ENCODE peak calls at places on chromosomes 11 and 22, in nine cellular contexts. One of them, this sample, is unnamed.

GRCh38 chr11:69169479-69169878 is 13.7 kb downstream of the SMIM38 start:
- DNase-seq in suprapubic skin: no peak
- DNase-seq in NCI-H345: no peak
- DNase-seq in pons: no peak
- DNase-seq in GM19239: no peak
- DNase-seq in astrocyte of the spinal cord: no peak
- DNase-seq in left cardiac atrium: no peak
- DNase-seq in neural progenitor cell: no peak
- DNase-seq in ecto neural progenitor cell: no peak
- DNase-seq in this sample: no peak

GRCh38 chr22:44898236-44898635 is 111.6 kb downstream of the PHF21B start:
- DNase-seq in GM19239: no peak
- DNase-seq in neural progenitor cell: no peak
- DNase-seq in left cardiac atrium: no peak
- DNase-seq in pons: no peak
- DNase-seq in suprapubic skin: peak
- DNase-seq in astrocyte of the spinal cord: no peak
- DNase-seq in NCI-H345: no peak
- DNase-seq in ecto neural progenitor cell: no peak
- DNase-seq in this sample: no peak

GRCh38 chr11:132142554-132142953 is 772.1 kb downstream of the NTM start:
- DNase-seq in neural progenitor cell: no peak
- DNase-seq in left cardiac atrium: peak
- DNase-seq in GM19239: no peak
- DNase-seq in pons: no peak
- DNase-seq in NCI-H345: peak
- DNase-seq in suprapubic skin: no peak
- DNase-seq in ecto neural progenitor cell: no peak
- DNase-seq in astrocyte of the spinal cord: no peak
- DNase-seq in this sample: no peak

GRCh38 chr11:46277623-46278386 is at the start of gene CREB3L1:
- DNase-seq in pons: no peak
- DNase-seq in neural progenitor cell: peak
- DNase-seq in GM19239: no peak
- DNase-seq in suprapubic skin: no peak
- DNase-seq in NCI-H345: no peak
- DNase-seq in astrocyte of the spinal cord: peak
- DNase-seq in ecto neural progenitor cell: peak
- DNase-seq in left cardiac atrium: peak
- DNase-seq in this sample: no peak

GRCh38 chr22:20093437-20093836 is 13.4 kb downstream of the DGCR8 start:
- DNase-seq in astrocyte of the spinal cord: no peak
- DNase-seq in GM19239: no peak
- DNase-seq in left cardiac atrium: no peak
- DNase-seq in neural progenitor cell: no peak
- DNase-seq in NCI-H345: no peak
- DNase-seq in ecto neural progenitor cell: no peak
- DNase-seq in pons: no peak
- DNase-seq in suprapubic skin: no peak
- DNase-seq in this sample: no peak

GRCh38 chr11:65726660-65727059 is 6.1 kb upstream of the RNASEH2C start:
- DNase-seq in GM19239: no peak
- DNase-seq in suprapubic skin: no peak
- DNase-seq in neural progenitor cell: no peak
- DNase-seq in astrocyte of the spinal cord: no peak
- DNase-seq in left cardiac atrium: no peak
- DNase-seq in pons: no peak
- DNase-seq in ecto neural progenitor cell: no peak
- DNase-seq in NCI-H345: no peak
- DNase-seq in this sample: no peak

GRCh38 chr11:65502274-65502851 is 3.5 kb downstream of the MALAT1 start:
- DNase-seq in GM19239: no peak
- DNase-seq in left cardiac atrium: no peak
- DNase-seq in suprapubic skin: no peak
- DNase-seq in astrocyte of the spinal cord: peak
- DNase-seq in NCI-H345: no peak
- DNase-seq in pons: peak
- DNase-seq in ecto neural progenitor cell: no peak
- DNase-seq in neural progenitor cell: no peak
- DNase-seq in this sample: no peak

GRCh38 chr11:47152953-47153950 is 23.4 kb downstream of the ARFGAP2 start:
- DNase-seq in NCI-H345: peak
- DNase-seq in suprapubic skin: peak
- DNase-seq in GM19239: peak
- DNase-seq in ecto neural progenitor cell: peak
- DNase-seq in left cardiac atrium: peak
- DNase-seq in pons: peak
- DNase-seq in astrocyte of the spinal cord: peak
- DNase-seq in neural progenitor cell: peak
- DNase-seq in this sample: peak